ENCODE peak calls at places on chromosome 2, in seven cellular contexts. One of them, this sample, is unnamed.

GRCh38 chr2:241092677-241093076 is 9.4 kb downstream of the MTERF4 start:
- DNase-seq in stimulated activated CD4-positive, alpha-beta T cell treated with anti-CD3 and anti-CD28 coated beads, Interleukin-15, amount 100 ng/mL, for 1 hour: no peak
- DNase-seq in NCI-H510A treated with DMSO at 0.1 percent for 48 hours: peak
- DNase-seq in colonic mucosa: no peak
- DNase-seq in HFFc6: no peak
- DNase-seq in heart left ventricle: no peak
- DNase-seq in HTR-8/SVneo: no peak
- DNase-seq in this sample: no peak

GRCh38 chr2:48510329-48510728 is 19.6 kb upstream of the STON1 start:
- DNase-seq in HTR-8/SVneo: no peak
- DNase-seq in NCI-H510A treated with DMSO at 0.1 percent for 48 hours: no peak
- DNase-seq in stimulated activated CD4-positive, alpha-beta T cell treated with anti-CD3 and anti-CD28 coated beads, Interleukin-15, amount 100 ng/mL, for 1 hour: no peak
- DNase-seq in colonic mucosa: no peak
- DNase-seq in HFFc6: peak
- DNase-seq in heart left ventricle: no peak
- DNase-seq in this sample: peak

GRCh38 chr2:223522796-223523195 is 79.4 kb downstream of the SCG2 start:
- DNase-seq in NCI-H510A treated with DMSO at 0.1 percent for 48 hours: no peak
- DNase-seq in stimulated activated CD4-positive, alpha-beta T cell treated with anti-CD3 and anti-CD28 coated beads, Interleukin-15, amount 100 ng/mL, for 1 hour: no peak
- DNase-seq in HTR-8/SVneo: no peak
- DNase-seq in HFFc6: no peak
- DNase-seq in colonic mucosa: no peak
- DNase-seq in heart left ventricle: no peak
- DNase-seq in this sample: no peak

GRCh38 chr2:63617360-63617759 is 28.6 kb downstream of the MDH1 start:
- DNase-seq in stimulated activated CD4-positive, alpha-beta T cell treated with anti-CD3 and anti-CD28 coated beads, Interleukin-15, amount 100 ng/mL, for 1 hour: no peak
- DNase-seq in NCI-H510A treated with DMSO at 0.1 percent for 48 hours: no peak
- DNase-seq in HTR-8/SVneo: no peak
- DNase-seq in heart left ventricle: no peak
- DNase-seq in colonic mucosa: no peak
- DNase-seq in HFFc6: no peak
- DNase-seq in this sample: no peak

GRCh38 chr2:20366672-20367116 is 16.1 kb upstream of the PUM2 start:
- DNase-seq in HFFc6: no peak
- DNase-seq in stimulated activated CD4-positive, alpha-beta T cell treated with anti-CD3 and anti-CD28 coated beads, Interleukin-15, amount 100 ng/mL, for 1 hour: no peak
- DNase-seq in NCI-H510A treated with DMSO at 0.1 percent for 48 hours: no peak
- DNase-seq in heart left ventricle: no peak
- DNase-seq in colonic mucosa: no peak
- DNase-seq in HTR-8/SVneo: no peak
- DNase-seq in this sample: no peak

GRCh38 chr2:218821605-218822211 is 9.9 kb downstream of the PRKAG3 start:
- DNase-seq in HTR-8/SVneo: no peak
- DNase-seq in NCI-H510A treated with DMSO at 0.1 percent for 48 hours: no peak
- DNase-seq in heart left ventricle: no peak
- DNase-seq in stimulated activated CD4-positive, alpha-beta T cell treated with anti-CD3 and anti-CD28 coated beads, Interleukin-15, amount 100 ng/mL, for 1 hour: no peak
- DNase-seq in colonic mucosa: no peak
- DNase-seq in HFFc6: no peak
- DNase-seq in this sample: no peak

GRCh38 chr2:197426723-197427122 is 8.1 kb downstream of the SF3B1 start:
- DNase-seq in HTR-8/SVneo: no peak
- DNase-seq in heart left ventricle: no peak
- DNase-seq in stimulated activated CD4-positive, alpha-beta T cell treated with anti-CD3 and anti-CD28 coated beads, Interleukin-15, amount 100 ng/mL, for 1 hour: no peak
- DNase-seq in HFFc6: no peak
- DNase-seq in colonic mucosa: no peak
- DNase-seq in NCI-H510A treated with DMSO at 0.1 percent for 48 hours: no peak
- DNase-seq in this sample: no peak

GRCh38 chr2:220533485-220533884 is 906.1 kb downstream of the SLC4A3 start:
- DNase-seq in stimulated activated CD4-positive, alpha-beta T cell treated with anti-CD3 and anti-CD28 coated beads, Interleukin-15, amount 100 ng/mL, for 1 hour: no peak
- DNase-seq in NCI-H510A treated with DMSO at 0.1 percent for 48 hours: no peak
- DNase-seq in colonic mucosa: no peak
- DNase-seq in heart left ventricle: no peak
- DNase-seq in HTR-8/SVneo: peak
- DNase-seq in HFFc6: peak
- DNase-seq in this sample: peak

GRCh38 chr2:16908671-16909070 is 243.0 kb upstream of the CYRIA start:
- DNase-seq in stimulated activated CD4-positive, alpha-beta T cell treated with anti-CD3 and anti-CD28 coated beads, Interleukin-15, amount 100 ng/mL, for 1 hour: no peak
- DNase-seq in colonic mucosa: no peak
- DNase-seq in HTR-8/SVneo: no peak
- DNase-seq in heart left ventricle: no peak
- DNase-seq in HFFc6: no peak
- DNase-seq in NCI-H510A treated with DMSO at 0.1 percent for 48 hours: no peak
- DNase-seq in this sample: peak

GRCh38 chr2:227192491-227192890 is 28.1 kb downstream of the COL4A3 start:
- DNase-seq in HFFc6: no peak
- DNase-seq in stimulated activated CD4-positive, alpha-beta T cell treated with anti-CD3 and anti-CD28 coated beads, Interleukin-15, amount 100 ng/mL, for 1 hour: no peak
- DNase-seq in NCI-H510A treated with DMSO at 0.1 percent for 48 hours: no peak
- DNase-seq in heart left ventricle: no peak
- DNase-seq in HTR-8/SVneo: no peak
- DNase-seq in colonic mucosa: no peak
- DNase-seq in this sample: no peak

GRCh38 chr2:196926562-196927317 is at the start of gene PGAP1:
- DNase-seq in colonic mucosa: peak
- DNase-seq in NCI-H510A treated with DMSO at 0.1 percent for 48 hours: peak
- DNase-seq in stimulated activated CD4-positive, alpha-beta T cell treated with anti-CD3 and anti-CD28 coated beads, Interleukin-15, amount 100 ng/mL, for 1 hour: peak
- DNase-seq in HFFc6: peak
- DNase-seq in heart left ventricle: peak
- DNase-seq in HTR-8/SVneo: peak
- DNase-seq in this sample: peak

GRCh38 chr2:121698318-121698930 is 38.3 kb downstream of the NIFK start:
- DNase-seq in NCI-H510A treated with DMSO at 0.1 percent for 48 hours: no peak
- DNase-seq in HTR-8/SVneo: no peak
- DNase-seq in HFFc6: no peak
- DNase-seq in heart left ventricle: no peak
- DNase-seq in stimulated activated CD4-positive, alpha-beta T cell treated with anti-CD3 and anti-CD28 coated beads, Interleukin-15, amount 100 ng/mL, for 1 hour: no peak
- DNase-seq in colonic mucosa: no peak
- DNase-seq in this sample: no peak

GRCh38 chr2:24918326-24919099 is 1.5 kb downstream of the ADCY3 start:
- DNase-seq in HTR-8/SVneo: no peak
- DNase-seq in HFFc6: no peak
- DNase-seq in heart left ventricle: no peak
- DNase-seq in NCI-H510A treated with DMSO at 0.1 percent for 48 hours: no peak
- DNase-seq in colonic mucosa: no peak
- DNase-seq in stimulated activated CD4-positive, alpha-beta T cell treated with anti-CD3 and anti-CD28 coated beads, Interleukin-15, amount 100 ng/mL, for 1 hour: no peak
- DNase-seq in this sample: no peak

GRCh38 chr2:136281281-136282117 is 163.6 kb upstream of the CXCR4 start:
- DNase-seq in heart left ventricle: no peak
- DNase-seq in HFFc6: no peak
- DNase-seq in colonic mucosa: no peak
- DNase-seq in HTR-8/SVneo: no peak
- DNase-seq in stimulated activated CD4-positive, alpha-beta T cell treated with anti-CD3 and anti-CD28 coated beads, Interleukin-15, amount 100 ng/mL, for 1 hour: no peak
- DNase-seq in NCI-H510A treated with DMSO at 0.1 percent for 48 hours: no peak
- DNase-seq in this sample: no peak

GRCh38 chr2:158113896-158114295 is 12.2 kb downstream of the UPP2 start:
- DNase-seq in stimulated activated CD4-positive, alpha-beta T cell treated with anti-CD3 and anti-CD28 coated beads, Interleukin-15, amount 100 ng/mL, for 1 hour: no peak
- DNase-seq in colonic mucosa: no peak
- DNase-seq in NCI-H510A treated with DMSO at 0.1 percent for 48 hours: no peak
- DNase-seq in heart left ventricle: no peak
- DNase-seq in HFFc6: no peak
- DNase-seq in HTR-8/SVneo: no peak
- DNase-seq in this sample: no peak

GRCh38 chr2:174839672-174840071 is 75.4 kb upstream of the CHRNA1 start:
- DNase-seq in HFFc6: no peak
- DNase-seq in stimulated activated CD4-positive, alpha-beta T cell treated with anti-CD3 and anti-CD28 coated beads, Interleukin-15, amount 100 ng/mL, for 1 hour: no peak
- DNase-seq in NCI-H510A treated with DMSO at 0.1 percent for 48 hours: no peak
- DNase-seq in colonic mucosa: no peak
- DNase-seq in heart left ventricle: no peak
- DNase-seq in HTR-8/SVneo: no peak
- DNase-seq in this sample: no peak

GRCh38 chr2:16509042-16509441 is 156.6 kb downstream of the CYRIA start:
- DNase-seq in HFFc6: no peak
- DNase-seq in HTR-8/SVneo: no peak
- DNase-seq in stimulated activated CD4-positive, alpha-beta T cell treated with anti-CD3 and anti-CD28 coated beads, Interleukin-15, amount 100 ng/mL, for 1 hour: no peak
- DNase-seq in NCI-H510A treated with DMSO at 0.1 percent for 48 hours: no peak
- DNase-seq in colonic mucosa: no peak
- DNase-seq in heart left ventricle: no peak
- DNase-seq in this sample: no peak

GRCh38 chr2:145114726-145115125 is 594.8 kb upstream of the ZEB2 start:
- DNase-seq in heart left ventricle: no peak
- DNase-seq in HTR-8/SVneo: no peak
- DNase-seq in colonic mucosa: no peak
- DNase-seq in NCI-H510A treated with DMSO at 0.1 percent for 48 hours: no peak
- DNase-seq in HFFc6: no peak
- DNase-seq in stimulated activated CD4-positive, alpha-beta T cell treated with anti-CD3 and anti-CD28 coated beads, Interleukin-15, amount 100 ng/mL, for 1 hour: no peak
- DNase-seq in this sample: peak

GRCh38 chr2:204988836-204989235 is 443.6 kb downstream of the PARD3B start:
- DNase-seq in colonic mucosa: no peak
- DNase-seq in heart left ventricle: no peak
- DNase-seq in NCI-H510A treated with DMSO at 0.1 percent for 48 hours: no peak
- DNase-seq in HFFc6: no peak
- DNase-seq in stimulated activated CD4-positive, alpha-beta T cell treated with anti-CD3 and anti-CD28 coated beads, Interleukin-15, amount 100 ng/mL, for 1 hour: no peak
- DNase-seq in HTR-8/SVneo: no peak
- DNase-seq in this sample: no peak

GRCh38 chr2:219445220-219445631 is 10.6 kb downstream of the SPEG start:
- DNase-seq in stimulated activated CD4-positive, alpha-beta T cell treated with anti-CD3 and anti-CD28 coated beads, Interleukin-15, amount 100 ng/mL, for 1 hour: no peak
- DNase-seq in HTR-8/SVneo: no peak
- DNase-seq in HFFc6: no peak
- DNase-seq in NCI-H510A treated with DMSO at 0.1 percent for 48 hours: no peak
- DNase-seq in colonic mucosa: no peak
- DNase-seq in heart left ventricle: no peak
- DNase-seq in this sample: no peak

GRCh38 chr2:64019975-64020281 is 700 bp upstream of the VPS54 start:
- DNase-seq in stimulated activated CD4-positive, alpha-beta T cell treated with anti-CD3 and anti-CD28 coated beads, Interleukin-15, amount 100 ng/mL, for 1 hour: no peak
- DNase-seq in HFFc6: no peak
- DNase-seq in colonic mucosa: no peak
- DNase-seq in HTR-8/SVneo: no peak
- DNase-seq in NCI-H510A treated with DMSO at 0.1 percent for 48 hours: peak
- DNase-seq in heart left ventricle: no peak
- DNase-seq in this sample: peak

GRCh38 chr2:100796499-100797100 is 23.3 kb upstream of the NPAS2 start:
- DNase-seq in HTR-8/SVneo: no peak
- DNase-seq in stimulated activated CD4-positive, alpha-beta T cell treated with anti-CD3 and anti-CD28 coated beads, Interleukin-15, amount 100 ng/mL, for 1 hour: no peak
- DNase-seq in NCI-H510A treated with DMSO at 0.1 percent for 48 hours: no peak
- DNase-seq in HFFc6: no peak
- DNase-seq in heart left ventricle: no peak
- DNase-seq in colonic mucosa: no peak
- DNase-seq in this sample: no peak

GRCh38 chr2:2848621-2849443 is 517.8 kb upstream of the MYT1L start:
- DNase-seq in colonic mucosa: no peak
- DNase-seq in stimulated activated CD4-positive, alpha-beta T cell treated with anti-CD3 and anti-CD28 coated beads, Interleukin-15, amount 100 ng/mL, for 1 hour: no peak
- DNase-seq in HTR-8/SVneo: no peak
- DNase-seq in heart left ventricle: no peak
- DNase-seq in HFFc6: no peak
- DNase-seq in NCI-H510A treated with DMSO at 0.1 percent for 48 hours: peak
- DNase-seq in this sample: no peak

GRCh38 chr2:174602741-174603140 is 5.1 kb upstream of the WIPF1 start:
- DNase-seq in heart left ventricle: no peak
- DNase-seq in HTR-8/SVneo: no peak
- DNase-seq in stimulated activated CD4-positive, alpha-beta T cell treated with anti-CD3 and anti-CD28 coated beads, Interleukin-15, amount 100 ng/mL, for 1 hour: no peak
- DNase-seq in HFFc6: no peak
- DNase-seq in colonic mucosa: no peak
- DNase-seq in NCI-H510A treated with DMSO at 0.1 percent for 48 hours: no peak
- DNase-seq in this sample: no peak

This sample was measured in A172.